ENCODE peak calls at places on chromosomes 6 and 20, in ten cellular contexts. A is right lobe of liver; O is heart right ventricle; T is endodermal cell; E is CD8-positive, alpha-beta T cell; W is spleen; U is mucosa of descending colon; I is aorta; N is naive thymus-derived CD4-positive, alpha-beta T cell; L is H1. Z is an unnamed sample.

GRCh38 chr20:8860011-8860495 is 208.8 kb upstream of the PLCB4 start:
- DNase-seq in A (no peak), O (no peak), T (no peak), E (no peak), W (no peak), U (no peak), I (no peak), N (no peak), L (no peak), Z (no peak)

GRCh38 chr6:46491201-46491788 is at the start of gene RCAN2:
- DNase-seq in A (peak; percentile 71), O (peak; percentile 77), T (peak; percentile 94), E (peak; percentile 7), W (peak; percentile 82), U (peak; percentile 71), I (peak; percentile 83), N (no peak), L (peak; percentile 85), Z (no peak)

GRCh38 chr20:36461600-36462439 is 79.5 kb upstream of the MYL9 start:
- DNase-seq in A (peak; percentile 76), O (peak; percentile 74), T (peak; percentile 79), E (peak; percentile 35), W (peak; percentile 91), U (peak; percentile 78), I (peak; percentile 84), N (no peak), L (peak; percentile 62), Z (no peak)

GRCh38 chr20:63318391-63319163 is 25.6 kb downstream of the COL20A1 start:
- DNase-seq in A (peak; percentile 38), O (no peak), T (no peak), E (no peak), W (no peak), U (peak; percentile 7), I (peak; percentile 33), N (no peak), L (no peak), Z (no peak)

GRCh38 chr6:166716910-166717617 is 90.0 kb upstream of the RPS6KA2 start:
- DNase-seq in A (no peak), O (no peak), T (no peak), E (no peak), W (no peak), U (no peak), I (no peak), N (no peak), L (no peak), Z (no peak)

GRCh38 chr6:8803181-8803760 is 367.9 kb upstream of the SLC35B3 start:
- DNase-seq in A (no peak), O (no peak), T (no peak), E (no peak), W (no peak), U (no peak), I (no peak), N (no peak), L (no peak), Z (no peak)

GRCh38 chr20:20440473-20440872 is 72.6 kb downstream of the INSM1 start:
- DNase-seq in A (no peak), O (no peak), T (no peak), E (no peak), W (no peak), U (no peak), I (no peak), N (no peak), L (no peak), Z (no peak)

GRCh38 chr6:118562959-118563358 is 14.9 kb downstream of the PLN start:
- DNase-seq in A (no peak), O (no peak), T (no peak), E (no peak), W (no peak), U (no peak), I (no peak), N (no peak), L (no peak), Z (no peak)

GRCh38 chr20:63823691-63824311 is 7.3 kb downstream of the ZBTB46 start:
- DNase-seq in A (no peak), O (no peak), T (no peak), E (no peak), W (no peak), U (no peak), I (no peak), N (no peak), L (no peak), Z (no peak)

GRCh38 chr20:36167826-36168634 is 13.5 kb downstream of the EPB41L1 start:
- DNase-seq in A (no peak), O (no peak), T (no peak), E (no peak), W (no peak), U (no peak), I (no peak), N (no peak), L (no peak), Z (no peak)

GRCh38 chr6:167550936-167551633 is 226.2 kb downstream of the TTLL2 start:
- DNase-seq in A (no peak), O (peak; percentile 94), T (no peak), E (no peak), W (peak; percentile 85), U (peak; percentile 67), I (peak; percentile 87), N (no peak), L (no peak), Z (no peak)

GRCh38 chr20:44460795-44461141 is 14.9 kb upstream of the TTPAL start:
- DNase-seq in A (no peak), O (no peak), T (no peak), E (no peak), W (no peak), U (no peak), I (no peak), N (no peak), L (no peak), Z (no peak)

GRCh38 chr6:34140075-34140474 is 5.8 kb downstream of the GRM4 start:
- DNase-seq in A (no peak), O (no peak), T (no peak), E (no peak), W (no peak), U (no peak), I (no peak), N (no peak), L (no peak), Z (no peak)

GRCh38 chr6:34142046-34142445 is 3.8 kb downstream of the GRM4 start:
- DNase-seq in A (no peak), O (no peak), T (no peak), E (no peak), W (no peak), U (no peak), I (peak; percentile 33), N (no peak), L (no peak), Z (no peak)

GRCh38 chr6:34135541-34135940 is 10.3 kb downstream of the GRM4 start:
- DNase-seq in A (no peak), O (no peak), T (no peak), E (no peak), W (no peak), U (no peak), I (no peak), N (no peak), L (no peak), Z (no peak)

GRCh38 chr6:34138924-34139323 is 7.0 kb downstream of the GRM4 start:
- DNase-seq in A (no peak), O (no peak), T (peak; percentile 85), E (no peak), W (no peak), U (no peak), I (no peak), N (no peak), L (no peak), Z (no peak)

DNA sequence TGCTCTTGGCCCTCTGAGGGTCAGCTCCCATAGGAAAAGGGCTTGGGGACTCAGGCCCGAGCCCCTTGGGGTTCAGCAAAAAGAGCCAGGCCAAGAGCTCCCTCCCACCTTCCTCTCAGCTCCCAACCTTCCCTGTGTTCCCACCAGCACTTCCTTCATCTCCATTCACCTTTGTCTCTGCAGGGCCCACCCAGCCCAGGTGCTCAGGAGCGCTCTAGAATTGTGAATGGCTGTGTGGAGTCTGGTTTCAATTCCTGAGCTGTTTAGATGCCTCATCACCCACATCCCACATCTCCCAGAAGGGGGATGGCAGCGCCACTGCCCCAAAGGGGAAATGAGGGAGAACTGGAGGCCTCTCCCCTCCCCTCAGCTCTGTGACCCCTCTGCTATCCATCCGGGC is 7.7 kb downstream of the GRM4 start:
- DNase-seq in A (no peak), O (no peak), T (no peak), E (no peak), W (no peak), U (no peak), I (no peak), N (no peak), L (no peak), Z (no peak)
- H3K4me1 ChIP-seq in A (no peaks in the 10 kb centered on the region), O (peaks cover under 1% of the 10 kb centered on the region), T (peaks cover 3% of the 10 kb centered on the region), E (peaks cover 9% of the 10 kb centered on the region), W (peaks cover 2% of the 10 kb centered on the region), U (no peaks in the 10 kb centered on the region), I (no peaks in the 10 kb centered on the region), N (peaks cover 10% of the 10 kb centered on the region), L (peaks cover 54% of the 10 kb centered on the region), Z (no peaks in the 10 kb centered on the region)

GRCh38 chr20:60100780-60101179 is 142.6 kb downstream of the CDH26 start:
- DNase-seq in A (no peak), O (no peak), T (no peak), E (no peak), W (no peak), U (no peak), I (no peak), N (no peak), L (no peak), Z (no peak)
- H3K4me1 ChIP-seq in A (no peaks in the 10 kb centered on the region), O (peaks cover 2% of the 10 kb centered on the region), T (no peaks in the 10 kb centered on the region), E (no peaks in the 10 kb centered on the region), W (no peaks in the 10 kb centered on the region), U (no peaks in the 10 kb centered on the region), I (no peaks in the 10 kb centered on the region), N (no peaks in the 10 kb centered on the region), L (no peaks in the 10 kb centered on the region), Z (no peaks in the 10 kb centered on the region)

DNA sequence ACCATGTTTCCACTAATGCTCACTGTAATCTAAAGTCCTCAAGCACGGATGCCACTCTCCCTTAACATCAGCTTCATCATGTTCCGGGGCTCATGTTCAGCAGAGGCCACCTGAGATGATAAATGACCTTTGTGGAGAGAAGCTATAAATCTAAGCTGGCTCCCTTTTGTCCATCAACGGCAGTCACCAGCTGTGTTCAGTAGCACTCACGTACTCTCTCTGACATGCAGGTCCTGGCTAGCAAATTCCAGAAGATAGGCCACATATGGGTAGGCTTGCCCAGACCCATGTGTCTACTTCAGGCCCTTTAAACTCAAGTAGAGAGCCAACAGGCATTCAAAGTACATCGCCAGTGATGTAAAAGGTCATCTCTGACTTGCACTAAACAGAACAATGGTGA is 38.6 kb downstream of the MYLK4 start:
- DNase-seq in A (no peak), O (no peak), T (no peak), E (no peak), W (no peak), U (no peak), I (no peak), N (no peak), L (no peak), Z (no peak)
- H3K4me1 ChIP-seq in A (no peaks in the 10 kb centered on the region), O (no peaks in the 10 kb centered on the region), T (no peaks in the 10 kb centered on the region), E (no peaks in the 10 kb centered on the region), W (no peaks in the 10 kb centered on the region), U (no peaks in the 10 kb centered on the region), I (peaks cover 1% of the 10 kb centered on the region), N (no peaks in the 10 kb centered on the region), L (no peaks in the 10 kb centered on the region), Z (no peaks in the 10 kb centered on the region)

DNA sequence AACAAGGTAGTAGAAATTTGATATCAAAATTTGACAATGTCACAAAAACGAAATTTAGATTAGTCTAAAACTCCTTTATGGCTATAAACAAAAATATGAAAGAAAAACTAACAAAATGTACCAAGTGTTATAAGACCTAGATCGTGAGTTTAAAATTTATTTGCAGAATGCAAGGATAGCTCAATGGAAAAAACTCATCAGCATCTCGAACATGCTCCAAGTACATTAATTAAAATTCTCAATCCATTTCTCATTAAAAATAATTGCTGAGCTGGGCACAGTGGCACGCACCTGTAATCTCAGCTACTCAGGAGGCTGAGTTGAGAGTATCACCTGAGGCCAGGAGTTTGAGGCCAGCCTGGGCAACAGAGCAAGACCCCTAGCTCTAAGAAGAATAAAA is 70.8 kb downstream of the MAP3K5 start:
- DNase-seq in A (no peak), O (no peak), T (no peak), E (no peak), W (no peak), U (no peak), I (no peak), N (no peak), L (no peak), Z (no peak)
- H3K4me1 ChIP-seq in A (no peaks in the 10 kb centered on the region), O (peaks cover 31% of the 10 kb centered on the region), T (no peaks in the 10 kb centered on the region), E (peaks cover 7% of the 10 kb centered on the region), W (peaks cover 53% of the 10 kb centered on the region), U (peaks cover 13% of the 10 kb centered on the region), I (peaks cover 2% of the 10 kb centered on the region), N (no peaks in the 10 kb centered on the region), L (no peaks in the 10 kb centered on the region), Z (peaks cover 13% of the 10 kb centered on the region)